ENCODE peak calls at places on chromosome 9, in seven cellular contexts. G is GM23338, B is pancreas, W is aorta, C is esophagus squamous epithelium, V is lung, N is WERI-Rb-1. F is an unnamed sample.

GRCh38 chr9:68705636-68706578 is 867 bp downstream of the PIP5K1B start:
- DNase-seq in W (peak; percentile 45), C (no peak), B (no peak), G (peak; percentile 38), V (no peak), N (peak; percentile 6), F (no peak)

GRCh38 chr9:24245988-24246387 is 299.7 kb downstream of the IZUMO3 start:
- DNase-seq in W (no peak), B (no peak), V (no peak), G (peak; percentile 72), N (peak; percentile 8), C (no peak), F (peak; percentile 31)

GRCh38 chr9:70110194-70111041 is 66.8 kb downstream of the MAMDC2 start:
- DNase-seq in B (no peak), V (no peak), C (no peak), W (no peak), N (peak; percentile 52), G (no peak), F (no peak)

GRCh38 chr9:18684608-18685317 is 210.8 kb downstream of the ADAMTSL1 start:
- DNase-seq in B (no peak), G (no peak), V (no peak), C (no peak), W (no peak), N (no peak), F (no peak)

GRCh38 chr9:12694013-12694412 is 828 bp downstream of the TYRP1 start:
- DNase-seq in V (no peak), C (no peak), W (no peak), N (no peak), G (no peak), B (no peak), F (no peak)

GRCh38 chr9:138075961-138076649 is 198.5 kb downstream of the CACNA1B start:
- DNase-seq in V (no peak), C (no peak), N (no peak), B (no peak), W (no peak), G (no peak), F (no peak)

GRCh38 chr9:116653580-116654355 is 33.3 kb upstream of the TRIM32 start:
- DNase-seq in B (no peak), C (no peak), W (no peak), N (no peak), V (no peak), G (no peak), F (no peak)

GRCh38 chr9:114501786-114502682 is 3.2 kb downstream of the WHRN start:
- DNase-seq in N (peak; percentile 38), W (no peak), V (no peak), G (peak; percentile 77), B (no peak), C (no peak), F (no peak)

GRCh38 chr9:135007601-135008000 is 79.9 kb upstream of the OLFM1 start:
- DNase-seq in W (no peak), N (no peak), C (no peak), V (no peak), G (no peak), B (no peak), F (no peak)

GRCh38 chr9:77449177-77450092 is 198.7 kb downstream of the GNA14 start:
- DNase-seq in B (no peak), W (no peak), C (no peak), N (no peak), G (no peak), V (peak; percentile 68), F (no peak)

GRCh38 chr9:109923826-109924225 is 143.8 kb downstream of the PALM2AKAP2 start:
- DNase-seq in W (no peak), V (no peak), N (peak; percentile 67), G (no peak), B (no peak), C (no peak), F (no peak)

GRCh38 chr9:30258079-30258478 is 2126.4 kb upstream of the ACO1 start:
- DNase-seq in C (no peak), N (no peak), W (no peak), V (no peak), G (no peak), B (no peak), F (no peak)

GRCh38 chr9:32350682-32351081 is 33.8 kb upstream of the ACO1 start:
- DNase-seq in N (no peak), B (no peak), C (no peak), G (peak; percentile 53), W (no peak), V (no peak), F (no peak)

GRCh38 chr9:114775981-114776380 is 29.9 kb downstream of the TNFSF15 start:
- DNase-seq in G (no peak), C (no peak), N (no peak), B (no peak), V (no peak), W (no peak), F (no peak)

GRCh38 chr9:121154782-121155181 is 46.9 kb downstream of the RAB14 start:
- DNase-seq in G (no peak), C (no peak), V (no peak), W (no peak), N (no peak), B (no peak), F (no peak)
- H3K36me3 ChIP-seq in G (no peaks in the 10 kb centered on the region), C (peaks cover 18% of the 10 kb centered on the region), V (peaks cover 28% of the 10 kb centered on the region), W (peaks cover 8% of the 10 kb centered on the region), N (peaks cover 61% of the 10 kb centered on the region), B (peaks cover 15% of the 10 kb centered on the region), F (no peaks in the 10 kb centered on the region)

GRCh38 chr9:90871327-90871935 is 69.8 kb downstream of the SYK start:
- DNase-seq in C (no peak), V (no peak), N (no peak), W (no peak), G (no peak), B (no peak), F (no peak)
- H3K36me3 ChIP-seq in C (no peaks in the 10 kb centered on the region), V (no peaks in the 10 kb centered on the region), N (peaks cover 60% of the 10 kb centered on the region), W (no peaks in the 10 kb centered on the region), G (no peaks in the 10 kb centered on the region), B (no peaks in the 10 kb centered on the region), F (no peaks in the 10 kb centered on the region)

DNA sequence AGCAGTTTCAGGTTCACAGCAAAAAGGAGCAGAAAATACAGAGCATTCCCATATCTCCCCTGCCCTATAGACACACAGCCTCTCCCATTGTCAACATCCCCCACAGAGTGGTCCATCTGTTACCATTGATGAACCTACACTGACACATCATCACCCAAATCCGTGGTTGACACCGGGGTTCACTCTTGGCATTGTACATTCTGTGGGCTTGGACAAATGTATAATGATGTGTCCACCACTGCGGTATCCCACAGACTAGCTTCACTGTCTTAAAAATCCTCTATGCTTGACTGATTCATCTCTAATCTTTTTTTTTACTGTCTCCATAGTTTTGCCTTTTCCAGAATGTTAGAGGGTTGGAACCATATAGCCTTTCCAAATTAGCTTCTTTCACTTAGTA is 120.8 kb upstream of the SPATA31C2 start:
- DNase-seq in V (no peak), C (no peak), G (no peak), W (no peak), B (no peak), N (no peak), F (no peak)
- H3K36me3 ChIP-seq in V (no peaks in the 10 kb centered on the region), C (no peaks in the 10 kb centered on the region), G (no peaks in the 10 kb centered on the region), W (no peaks in the 10 kb centered on the region), B (no peaks in the 10 kb centered on the region), N (no peaks in the 10 kb centered on the region), F (no peaks in the 10 kb centered on the region)

GRCh38 chr9:34399729-34400128 is 23.0 kb upstream of the MYORG start:
- DNase-seq in B (no peak), C (no peak), N (no peak), V (no peak), W (no peak), G (no peak), F (no peak)
- H3K36me3 ChIP-seq in B (peaks cover 23% of the 10 kb centered on the region), C (peaks cover 13% of the 10 kb centered on the region), N (peaks cover 9% of the 10 kb centered on the region), V (peaks cover 5% of the 10 kb centered on the region), W (no peaks in the 10 kb centered on the region), G (no peaks in the 10 kb centered on the region), F (no peaks in the 10 kb centered on the region)

DNA sequence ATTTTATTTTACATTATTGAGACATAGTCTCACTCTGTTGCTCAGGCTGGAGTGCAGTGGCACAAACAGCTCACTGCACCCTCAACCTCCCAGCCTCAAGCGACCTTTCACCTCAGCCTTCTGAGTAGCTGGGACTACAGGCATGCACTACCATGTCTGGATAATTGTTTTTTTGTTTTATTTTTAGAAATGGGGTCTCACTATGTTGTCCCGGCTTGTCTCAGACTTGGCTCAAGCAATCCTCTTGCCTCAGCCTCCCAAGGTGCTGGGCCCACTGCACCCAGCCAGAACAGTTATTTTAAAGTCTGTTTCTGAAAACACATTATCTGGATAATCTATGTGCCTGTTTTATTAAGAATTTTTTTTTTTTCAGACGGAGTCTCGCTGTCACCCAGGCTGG is 62.0 kb downstream of the TEX10 start:
- DNase-seq in N (no peak), C (no peak), W (no peak), B (no peak), V (no peak), G (no peak), F (no peak)
- H3K36me3 ChIP-seq in N (peaks cover 59% of the 10 kb centered on the region), C (peaks cover 5% of the 10 kb centered on the region), W (peaks cover 9% of the 10 kb centered on the region), B (peaks cover 25% of the 10 kb centered on the region), V (peaks cover 33% of the 10 kb centered on the region), G (peaks cover 23% of the 10 kb centered on the region), F (no peaks in the 10 kb centered on the region)

DNA sequence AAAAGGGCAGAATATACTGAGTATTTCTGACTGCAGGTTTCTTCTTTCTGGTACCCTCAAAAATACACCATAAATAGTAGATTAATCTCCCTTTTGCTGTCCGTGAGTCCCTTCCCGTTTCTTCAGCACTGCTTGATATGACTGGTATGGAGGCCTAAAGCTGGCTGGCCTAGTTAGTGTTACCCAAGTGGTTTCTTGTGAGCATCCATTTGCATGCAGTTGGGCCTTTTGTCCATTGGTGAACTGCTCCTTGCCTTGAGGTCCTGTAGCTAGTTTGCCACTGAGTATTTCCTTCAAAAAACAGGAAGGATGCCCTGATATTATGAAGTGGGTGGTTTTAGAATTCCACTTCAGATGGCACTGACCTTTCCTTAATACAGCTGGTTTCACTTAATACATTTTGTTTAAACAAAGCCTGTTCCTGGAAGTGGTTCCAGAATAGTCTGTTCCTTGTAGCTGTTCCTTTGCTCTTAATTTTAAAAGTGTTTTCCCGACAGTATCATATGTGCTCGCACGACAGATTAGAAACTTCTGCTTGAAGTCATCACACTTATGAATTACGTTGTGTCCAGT is 40.0 kb upstream of the ABL1 start:
- DNase-seq in B (no peak), N (no peak), G (peak; percentile 17), C (no peak), V (no peak), W (no peak), F (no peak)
- H3K36me3 ChIP-seq in B (no peaks in the 10 kb centered on the region), N (no peaks in the 10 kb centered on the region), G (no peaks in the 10 kb centered on the region), C (no peaks in the 10 kb centered on the region), V (no peaks in the 10 kb centered on the region), W (no peaks in the 10 kb centered on the region), F (no peaks in the 10 kb centered on the region)

DNA sequence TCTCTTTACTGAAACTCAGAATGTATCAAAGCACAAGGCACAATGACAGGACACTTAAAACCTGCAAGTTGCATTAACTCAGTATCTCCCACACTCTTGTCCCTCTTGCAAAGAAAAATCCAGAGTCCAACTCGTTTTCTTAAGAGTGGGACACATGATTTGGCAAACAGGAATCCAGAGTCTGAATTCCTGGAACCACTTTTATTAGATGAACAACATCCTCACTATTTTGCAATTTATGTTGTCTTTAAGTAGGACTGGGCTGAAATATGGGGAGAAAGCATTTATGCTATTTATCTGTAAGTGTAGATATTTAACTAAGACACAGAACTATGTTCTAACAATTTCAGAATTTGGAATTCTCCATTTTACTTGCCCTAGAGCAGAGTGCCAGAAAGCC is 69.1 kb downstream of the ABCA1 start:
- DNase-seq in B (no peak), G (no peak), V (no peak), C (no peak), N (no peak), W (no peak), F (no peak)
- H3K36me3 ChIP-seq in B (no peaks in the 10 kb centered on the region), G (no peaks in the 10 kb centered on the region), V (peaks cover 19% of the 10 kb centered on the region), C (no peaks in the 10 kb centered on the region), N (no peaks in the 10 kb centered on the region), W (no peaks in the 10 kb centered on the region), F (no peaks in the 10 kb centered on the region)